ENCODE peak calls at places on chromosome X, in ten cellular contexts. S is cardiac fibroblast, Z is Panc1, P is GM10248, H is uterus, D is endodermal cell, F is HCT116, E is WERI-Rb-1, C is foreskin keratinocyte, V is MCF 10A. W is an unnamed sample.

GRCh38 chrX:129544780-129545179 is 4.7 kb downstream of the OCRL start:
- DNase-seq in H (no peak), D (no peak), V (no peak), C (no peak), S (no peak), E (no peak), F (no peak), P (no peak), Z (no peak), W (no peak)

GRCh38 chrX:138908577-138908976 is 197.1 kb upstream of the FGF13 start:
- DNase-seq in V (peak), C (no peak), Z (no peak), P (no peak), D (no peak), H (no peak), F (no peak), E (no peak), S (no peak), W (no peak)

GRCh38 chrX:96311366-96311765 is 373.3 kb upstream of the DIAPH2 start:
- DNase-seq in V (no peak), P (no peak), E (no peak), S (no peak), Z (no peak), C (no peak), H (no peak), F (no peak), D (peak), W (no peak)

GRCh38 chrX:114976321-114976720 is 41.1 kb downstream of the IL13RA2 start:
- DNase-seq in E (no peak), F (no peak), S (peak), P (no peak), D (no peak), C (peak), V (peak), H (no peak), Z (no peak), W (peak)

GRCh38 chrX:129759576-129760061 is 20.1 kb upstream of the SASH3 start:
- DNase-seq in Z (no peak), C (no peak), V (peak), E (no peak), H (no peak), D (peak), S (peak), P (no peak), F (no peak), W (peak)

GRCh38 chrX:13747836-13748235 is 13.3 kb downstream of the OFD1 start:
- DNase-seq in F (peak), C (no peak), S (no peak), P (no peak), H (peak), Z (no peak), D (peak), V (peak), E (peak), W (peak)

GRCh38 chrX:40303256-40304077 is 205.7 kb upstream of the BCOR start:
- DNase-seq in H (no peak), E (no peak), S (no peak), F (no peak), D (peak), P (no peak), C (no peak), V (no peak), Z (no peak), W (no peak)

GRCh38 chrX:129689881-129690280 is 35.1 kb upstream of the APLN start:
- DNase-seq in C (no peak), E (no peak), V (no peak), D (no peak), S (no peak), H (no peak), P (no peak), Z (no peak), F (no peak), W (no peak)

GRCh38 chrX:23398570-23398969 is 63.9 kb downstream of the PTCHD1 start:
- DNase-seq in F (no peak), V (no peak), E (no peak), S (no peak), D (no peak), P (no peak), H (no peak), C (no peak), Z (no peak), W (no peak)

DNA sequence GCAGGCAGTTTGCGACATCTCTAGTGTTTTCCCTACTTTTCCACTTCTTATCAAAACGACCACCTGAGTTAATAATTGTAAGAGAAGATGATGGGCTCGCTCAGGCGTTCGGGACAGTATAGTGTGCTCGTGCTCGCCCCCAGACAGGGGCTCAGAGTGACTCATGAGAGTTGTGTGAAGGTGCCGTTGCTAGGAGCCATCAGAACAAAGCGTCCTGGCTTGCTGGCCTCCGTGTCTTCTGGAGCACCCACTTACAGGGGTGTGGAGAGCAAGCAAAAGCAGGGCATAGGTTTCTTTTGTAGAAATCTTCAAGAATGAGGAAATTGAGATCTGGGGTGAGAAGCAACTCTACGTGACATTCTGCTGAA is 73.0 kb upstream of the ADGRG2 start:
- DNase-seq in P (no peak), C (no peak), Z (no peak), H (no peak), E (no peak), D (no peak), S (no peak), V (no peak), F (no peak), W (no peak)
- TF ChIP-seq CTCF in P (no peak), C (no peak), Z (no peak), H (no peak), E (no peak), D (no peak), S (no peak), V (no peak), F (no peak), W (no peak)

GRCh38 chrX:131821945-131822622 is 201.0 kb upstream of the STK26 start:
- DNase-seq in D (no peak), C (no peak), E (peak), V (peak), S (no peak), F (no peak), P (peak), H (peak), Z (no peak), W (no peak)
- TF ChIP-seq CTCF in D (no peak), C (no peak), E (peak), V (peak), S (no peak), F (no peak), P (no peak), H (peak), Z (no peak), W (peak)

DNA sequence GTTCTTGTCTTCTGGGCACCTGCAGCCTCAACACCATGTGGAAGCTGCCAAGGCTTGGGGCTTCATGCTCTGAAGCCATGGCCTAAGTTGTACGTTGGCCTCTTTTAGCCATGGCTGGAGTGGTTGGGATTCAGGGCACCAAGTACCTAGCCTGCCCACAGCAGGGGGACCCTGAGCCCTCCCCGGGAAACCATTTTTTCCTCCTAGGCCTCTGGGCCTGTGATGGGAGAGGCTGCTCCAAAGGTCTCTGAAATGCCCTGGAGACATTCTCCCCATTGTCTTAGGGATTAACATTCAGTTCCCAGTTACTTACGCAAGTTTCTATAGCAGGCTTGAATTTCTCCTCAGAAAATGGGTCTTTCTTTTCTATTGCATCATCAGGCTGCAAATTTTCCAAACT is 269.3 kb downstream of the NAP1L3 start:
- DNase-seq in Z (no peak), E (no peak), D (no peak), C (no peak), S (no peak), H (no peak), F (no peak), V (no peak), P (no peak), W (no peak)
- TF ChIP-seq CTCF in Z (no peak), E (no peak), D (no peak), C (no peak), S (no peak), H (no peak), F (no peak), V (no peak), P (no peak), W (no peak)

GRCh38 chrX:154384284-154384892 is 5.3 kb downstream of the EMD start:
- DNase-seq in S (peak), F (no peak), Z (no peak), P (no peak), D (no peak), C (no peak), V (no peak), H (peak), E (peak), W (no peak)
- TF ChIP-seq CTCF in S (peak), F (peak), Z (no peak), P (no peak), D (peak), C (no peak), V (no peak), H (peak), E (peak), W (peak)

W was measured in HFFc6.